ENCODE peak calls at places on chromosomes 3 and 15, in five cellular contexts. O is HCT116, K is psoas muscle, H is adrenal gland, Y is epithelial cell of prostate. F is an unnamed sample.

GRCh38 chr15:53917109-53917508 is 61.1 kb upstream of the UNC13C start:
- DNase-seq in O (no peak), K (no peak), H (no peak), Y (no peak), F (no peak)

GRCh38 chr15:26974120-26974780 is 3.3 kb downstream of the GABRG3 start:
- DNase-seq in O (no peak), K (no peak), H (no peak), Y (peak), F (no peak)

GRCh38 chr15:54619180-54619579 is 577.6 kb downstream of the RSL24D1 start:
- DNase-seq in O (no peak), K (no peak), H (no peak), Y (no peak), F (no peak)

GRCh38 chr3:174869448-174869847 is 10.3 kb downstream of the NAALADL2 start:
- DNase-seq in O (no peak), K (no peak), H (no peak), Y (no peak), F (no peak)

GRCh38 chr3:138781012-138781470 is 53.7 kb downstream of the PIK3CB start:
- DNase-seq in O (no peak), K (no peak), H (no peak), Y (no peak), F (peak)

GRCh38 chr3:169809230-169809795 is 3.4 kb upstream of the LRRIQ4 start:
- DNase-seq in O (no peak), K (no peak), H (no peak), Y (no peak), F (no peak)

GRCh38 chr3:188631291-188632010 is 477.5 kb downstream of the LPP start:
- DNase-seq in O (no peak), K (no peak), H (no peak), Y (peak), F (no peak)

GRCh38 chr3:94146455-94146854 is 83.6 kb downstream of the NSUN3 start:
- DNase-seq in O (no peak), K (no peak), H (peak), Y (peak), F (no peak)

GRCh38 chr3:57822686-57823085 is 66.6 kb downstream of the SLMAP start:
- DNase-seq in O (no peak), K (no peak), H (no peak), Y (no peak), F (no peak)

DNA sequence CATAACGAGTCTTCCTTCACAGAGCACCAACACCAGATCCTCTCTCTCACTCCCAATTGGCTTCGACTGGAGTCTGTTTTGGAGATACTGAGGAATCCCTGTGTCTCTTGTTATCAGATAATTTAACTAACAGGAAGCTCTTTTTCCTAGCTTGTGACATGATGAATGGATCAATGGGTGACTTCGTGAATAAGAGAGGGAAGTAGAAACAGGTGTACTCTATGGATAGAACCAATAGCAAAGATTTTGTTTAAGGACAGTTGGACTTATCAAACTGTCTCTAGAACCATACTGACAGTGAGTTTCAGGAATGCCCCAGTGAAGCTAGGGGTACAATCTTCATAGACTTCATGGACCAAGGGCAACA is 29.4 kb upstream of the KLHL6 start:
- DNase-seq in O (no peak), K (no peak), H (no peak), Y (no peak), F (no peak)
- H3K27ac ChIP-seq in O (no peak), K (peak), H (peak), Y (no peak), F (no peak)

GRCh38 chr3:126990890-126991289 is 8.0 kb downstream of the PLXNA1 start:
- DNase-seq in O (no peak), K (no peak), H (no peak), Y (no peak), F (no peak)
- H3K27ac ChIP-seq in O (no peak), K (no peak), H (no peak), Y (no peak), F (no peak)

GRCh38 chr3:98553021-98553563 is 21.3 kb downstream of the GPR15 start:
- DNase-seq in O (no peak), K (no peak), H (no peak), Y (no peak), F (no peak)
- H3K27ac ChIP-seq in O (peak), K (no peak), H (no peak), Y (no peak), F (no peak)

GRCh38 chr3:140943781-140944547 is 2.3 kb downstream of the SLC25A36 start:
- DNase-seq in O (no peak), K (no peak), H (no peak), Y (no peak), F (no peak)
- H3K27ac ChIP-seq in O (no peak), K (peak), H (no peak), Y (no peak), F (no peak)

GRCh38 chr15:74873036-74873755 is at the start of gene SCAMP2:
- DNase-seq in O (peak), K (peak), H (peak), Y (peak), F (peak)
- H3K27ac ChIP-seq in O (peak), K (peak), H (peak), Y (peak), F (peak)

DNA sequence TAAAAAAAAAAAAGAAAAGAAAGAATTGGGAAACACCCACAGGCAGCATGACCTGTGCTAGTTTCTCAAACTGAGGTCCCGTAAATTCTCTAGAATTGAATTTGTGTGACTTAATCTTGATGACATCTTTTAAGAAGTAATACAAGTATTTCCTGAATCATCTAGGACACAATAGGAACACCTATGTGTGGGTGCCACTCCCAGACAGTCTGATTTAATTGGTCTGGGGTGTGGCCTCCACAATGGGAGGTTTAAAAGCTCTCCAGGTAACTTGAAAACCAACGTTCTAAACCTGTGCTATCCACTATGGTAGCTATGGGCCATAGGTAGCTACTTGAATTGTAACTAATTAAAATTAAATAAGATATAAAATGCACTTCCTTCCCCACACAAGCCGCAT is 28.1 kb downstream of the CFAP92 start:
- DNase-seq in O (no peak), K (no peak), H (no peak), Y (peak), F (no peak)
- H3K27ac ChIP-seq in O (no peak), K (no peak), H (no peak), Y (peak), F (no peak)